ENCODE peak calls at places on chromosomes 11 and 22, in five cellular contexts. One of them, this sample, is unnamed.

GRCh38 chr22:31192513-31192912 is 19.6 kb upstream of the LIMK2 start:
- DNase-seq in T follicular helper cell: no peak
- DNase-seq in left ventricle myocardium superior: no peak
- DNase-seq in fibroblast of gingiva: peak; percentile 77
- DNase-seq in OCI-LY7: peak; percentile 15
- DNase-seq in this sample: no peak

GRCh38 chr22:43634316-43634715 is 177.8 kb downstream of the EFCAB6 start:
- DNase-seq in OCI-LY7: no peak
- DNase-seq in fibroblast of gingiva: no peak
- DNase-seq in left ventricle myocardium superior: no peak
- DNase-seq in T follicular helper cell: no peak
- DNase-seq in this sample: no peak

GRCh38 chr11:31487848-31488247 is 21.6 kb downstream of the IMMP1L start:
- DNase-seq in OCI-LY7: peak; percentile 26
- DNase-seq in left ventricle myocardium superior: no peak
- DNase-seq in fibroblast of gingiva: peak; percentile 63
- DNase-seq in T follicular helper cell: no peak
- DNase-seq in this sample: peak; percentile 34

GRCh38 chr11:109378049-109378448 is 43.9 kb upstream of the C11orf87 start:
- DNase-seq in OCI-LY7: no peak
- DNase-seq in T follicular helper cell: no peak
- DNase-seq in fibroblast of gingiva: no peak
- DNase-seq in left ventricle myocardium superior: no peak
- DNase-seq in this sample: no peak

GRCh38 chr11:118186346-118187107 is 10.1 kb upstream of the SCN2B start:
- DNase-seq in OCI-LY7: no peak
- DNase-seq in left ventricle myocardium superior: no peak
- DNase-seq in fibroblast of gingiva: no peak
- DNase-seq in T follicular helper cell: no peak
- DNase-seq in this sample: no peak

GRCh38 chr11:118641463-118642019 is 34.1 kb downstream of the PHLDB1 start:
- DNase-seq in left ventricle myocardium superior: no peak
- DNase-seq in T follicular helper cell: no peak
- DNase-seq in OCI-LY7: no peak
- DNase-seq in fibroblast of gingiva: no peak
- DNase-seq in this sample: peak; percentile 90

GRCh38 chr22:37557321-37558001 is 2.8 kb upstream of the CDC42EP1 start:
- DNase-seq in T follicular helper cell: no peak
- DNase-seq in fibroblast of gingiva: no peak
- DNase-seq in left ventricle myocardium superior: no peak
- DNase-seq in OCI-LY7: no peak
- DNase-seq in this sample: no peak

GRCh38 chr11:130428692-130429681 is 578 bp upstream of the ADAMTS8 start:
- DNase-seq in OCI-LY7: no peak
- DNase-seq in fibroblast of gingiva: no peak
- DNase-seq in T follicular helper cell: no peak
- DNase-seq in left ventricle myocardium superior: no peak
- DNase-seq in this sample: no peak

GRCh38 chr11:71451596-71452353 is 1.2 kb upstream of the NADSYN1 start:
- DNase-seq in fibroblast of gingiva: no peak
- DNase-seq in OCI-LY7: peak; percentile 57
- DNase-seq in left ventricle myocardium superior: no peak
- DNase-seq in T follicular helper cell: no peak
- DNase-seq in this sample: no peak

GRCh38 chr11:118930152-118930712 is 4.5 kb upstream of the BCL9L start:
- DNase-seq in left ventricle myocardium superior: peak; percentile 85
- DNase-seq in fibroblast of gingiva: peak; percentile 47
- DNase-seq in OCI-LY7: peak; percentile 89
- DNase-seq in T follicular helper cell: peak; percentile 80
- DNase-seq in this sample: peak; percentile 95

GRCh38 chr22:50361688-50362087 is 18.6 kb downstream of the PPP6R2 start:
- DNase-seq in T follicular helper cell: no peak
- DNase-seq in fibroblast of gingiva: no peak
- DNase-seq in left ventricle myocardium superior: no peak
- DNase-seq in OCI-LY7: no peak
- DNase-seq in this sample: no peak

GRCh38 chr22:27641049-27641790 is 160.3 kb downstream of the MN1 start:
- DNase-seq in T follicular helper cell: no peak
- DNase-seq in fibroblast of gingiva: peak; percentile 46
- DNase-seq in left ventricle myocardium superior: no peak
- DNase-seq in OCI-LY7: no peak
- DNase-seq in this sample: no peak

GRCh38 chr11:63212742-63213141 is 30.7 kb downstream of the SLC22A25 start:
- DNase-seq in T follicular helper cell: no peak
- DNase-seq in fibroblast of gingiva: no peak
- DNase-seq in left ventricle myocardium superior: no peak
- DNase-seq in OCI-LY7: peak; percentile 22
- DNase-seq in this sample: peak; percentile 49

GRCh38 chr11:114877976-114878375 is 199.6 kb downstream of the NXPE2 start:
- DNase-seq in fibroblast of gingiva: no peak
- DNase-seq in T follicular helper cell: no peak
- DNase-seq in left ventricle myocardium superior: no peak
- DNase-seq in OCI-LY7: no peak
- DNase-seq in this sample: no peak

GRCh38 chr11:44130751-44131150 is 35.3 kb downstream of the EXT2 start:
- DNase-seq in OCI-LY7: no peak
- DNase-seq in T follicular helper cell: no peak
- DNase-seq in left ventricle myocardium superior: peak; percentile 28
- DNase-seq in fibroblast of gingiva: no peak
- DNase-seq in this sample: no peak

GRCh38 chr11:108117746-108118371 is 3.5 kb upstream of the ACAT1 start:
- DNase-seq in fibroblast of gingiva: peak; percentile 66
- DNase-seq in T follicular helper cell: no peak
- DNase-seq in left ventricle myocardium superior: no peak
- DNase-seq in OCI-LY7: peak; percentile 74
- DNase-seq in this sample: peak; percentile 58

GRCh38 chr11:110778351-110778750 is 66.1 kb upstream of the ARHGAP20 start:
- DNase-seq in T follicular helper cell: no peak
- DNase-seq in OCI-LY7: peak; percentile 35
- DNase-seq in fibroblast of gingiva: no peak
- DNase-seq in left ventricle myocardium superior: no peak
- DNase-seq in this sample: no peak

GRCh38 chr11:117144477-117145392 is 648 bp downstream of the PAFAH1B2 start:
- DNase-seq in left ventricle myocardium superior: peak; percentile 74
- DNase-seq in fibroblast of gingiva: peak; percentile 50
- DNase-seq in T follicular helper cell: no peak
- DNase-seq in OCI-LY7: peak; percentile 64
- DNase-seq in this sample: peak; percentile 47

This sample was measured in MM.1S.